ENCODE peak calls at places on chromosomes 6 and 20, in eight cellular contexts. S is body of pancreas, F is GM13977, Q is Calu3, N is IMR-90, W is GM20000, J is heart right ventricle, O is HFF-Myc. E is an unnamed sample.
A peak's percentile ranks its signal among the peaks of the same experiment; 100 is the strongest.

GRCh38 chr20:59976196-59976847 is 18.1 kb downstream of the CDH26 start:
- DNase-seq in S (no peak), F (no peak), Q (no peak), N (peak; percentile 49), W (no peak), J (no peak), O (no peak), E (no peak)

GRCh38 chr20:23341073-23341472 is 9.5 kb upstream of the NXT1 start:
- DNase-seq in S (no peak), F (no peak), Q (no peak), N (no peak), W (no peak), J (no peak), O (no peak), E (no peak)

GRCh38 chr6:88263591-88263990 is 97.4 kb upstream of the CNR1 start:
- DNase-seq in S (no peak), F (no peak), Q (no peak), N (no peak), W (no peak), J (no peak), O (no peak), E (no peak)

GRCh38 chr20:32628960-32629530 is 43.9 kb upstream of the NOL4L start:
- DNase-seq in S (no peak), F (no peak), Q (no peak), N (no peak), W (no peak), J (no peak), O (no peak), E (no peak)

GRCh38 chr6:54810182-54810581 is 36.4 kb upstream of the FAM83B start:
- DNase-seq in S (no peak), F (no peak), Q (no peak), N (peak; percentile 56), W (no peak), J (no peak), O (no peak), E (no peak)

GRCh38 chr20:41356951-41357350 is 9.7 kb downstream of the EMILIN3 start:
- DNase-seq in S (no peak), F (no peak), Q (no peak), N (no peak), W (no peak), J (no peak), O (no peak), E (no peak)

GRCh38 chr6:129906515-129907077 is 45.5 kb upstream of the TMEM244 start:
- DNase-seq in S (no peak), F (no peak), Q (no peak), N (no peak), W (no peak), J (no peak), O (no peak), E (no peak)

GRCh38 chr6:166744654-166745134 is 117.6 kb upstream of the RPS6KA2 start:
- DNase-seq in S (no peak), F (no peak), Q (no peak), N (no peak), W (no peak), J (no peak), O (no peak), E (no peak)

GRCh38 chr20:48295445-48295903 is 510.2 kb upstream of the SULF2 start:
- DNase-seq in S (peak; percentile 49), F (no peak), Q (peak; percentile 79), N (peak; percentile 94), W (no peak), J (peak; percentile 33), O (peak; percentile 96), E (no peak)

GRCh38 chr20:19210426-19211155 is 1.9 kb upstream of the SLC24A3 start:
- DNase-seq in S (peak; percentile 24), F (no peak), Q (no peak), N (no peak), W (no peak), J (no peak), O (no peak), E (no peak)

GRCh38 chr6:145734486-145735355 is 599 bp downstream of the EPM2A start:
- DNase-seq in S (peak; percentile 93), F (peak; percentile 83), Q (peak; percentile 84), N (peak; percentile 85), W (peak; percentile 88), J (peak; percentile 92), O (peak; percentile 65), E (peak; percentile 88)

GRCh38 chr6:88031550-88031949 is 16.1 kb upstream of the SPACA1 start:
- DNase-seq in S (no peak), F (no peak), Q (no peak), N (no peak), W (no peak), J (no peak), O (no peak), E (no peak)

GRCh38 chr6:152206072-152206818 is 398.8 kb downstream of the ESR1 start:
- DNase-seq in S (peak; percentile 32), F (no peak), Q (peak; percentile 19), N (peak; percentile 8), W (no peak), J (no peak), O (no peak), E (no peak)

GRCh38 chr6:81547149-81547548 is 205.3 kb downstream of the TENT5A start:
- DNase-seq in S (no peak), F (no peak), Q (no peak), N (no peak), W (no peak), J (no peak), O (no peak), E (no peak)

GRCh38 chr6:128538763-128539162 is 18.4 kb upstream of the PTPRK start:
- DNase-seq in S (no peak), F (no peak), Q (no peak), N (peak; percentile 75), W (no peak), J (no peak), O (no peak), E (no peak)

GRCh38 chr6:45415778-45416518 is 38.2 kb upstream of the SUPT3H start:
- DNase-seq in S (no peak), F (no peak), Q (no peak), N (no peak), W (no peak), J (no peak), O (no peak), E (no peak)

DNA sequence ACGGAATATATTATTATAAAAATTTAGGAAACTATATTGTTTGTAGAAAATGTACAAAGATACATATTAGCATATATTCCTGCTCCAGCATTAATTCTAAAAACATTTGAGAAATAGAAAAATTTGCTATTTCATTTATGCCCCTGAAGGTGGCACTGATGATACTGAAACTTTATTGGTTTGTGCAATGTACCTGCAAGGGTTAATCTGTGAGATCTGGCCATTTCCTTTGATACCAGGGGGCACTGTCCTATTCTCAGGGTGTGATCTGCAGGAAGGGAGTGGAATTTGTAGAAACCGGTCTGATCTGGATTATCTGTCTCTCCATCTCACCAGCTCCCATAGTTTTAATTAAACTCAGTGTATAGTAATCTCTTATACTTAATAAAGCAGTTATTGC is 625.1 kb upstream of the IMPG1 start:
- DNase-seq in S (no peak), F (no peak), Q (no peak), N (peak; percentile 18), W (no peak), J (no peak), O (no peak), E (no peak)
- TF ChIP-seq CTCF in S (no peak), F (no peak), Q (no peak), N (peak; percentile 39), W (no peak), J (no peak), O (no peak), E (no peak)

GRCh38 chr6:162733489-162733888 is 5.7 kb downstream of the PACRG start:
- DNase-seq in S (no peak), F (no peak), Q (no peak), N (no peak), W (no peak), J (no peak), O (no peak), E (no peak)

DNA sequence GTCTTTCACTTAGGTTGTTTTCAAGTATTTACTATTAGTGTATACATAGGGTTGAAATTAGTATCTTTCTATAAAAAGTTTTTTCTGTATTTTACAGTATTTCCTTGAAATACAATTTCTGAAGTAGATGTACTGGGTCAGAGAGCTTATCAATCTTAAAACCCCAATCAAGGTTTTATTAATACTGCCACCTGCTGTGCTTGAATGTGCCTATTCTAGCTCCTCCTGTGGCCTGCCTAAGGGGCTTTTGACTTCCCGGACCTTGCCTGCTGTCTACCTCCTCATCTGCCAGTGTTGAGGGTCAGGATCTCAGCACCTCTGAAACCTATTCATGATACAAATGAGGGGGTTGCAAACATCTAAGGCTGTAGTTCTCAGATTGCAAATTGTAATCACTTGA is 9.2 kb downstream of the PACRG start:
- DNase-seq in S (peak; percentile 9), F (no peak), Q (peak; percentile 16), N (no peak), W (no peak), J (no peak), O (no peak), E (no peak)
- TF ChIP-seq CTCF in S (peak; percentile 17), F (no peak), Q (no peak), N (no peak), W (no peak), J (peak; percentile 63), O (no peak), E (no peak)

GRCh38 chr6:26270903-26271639 is 93.9 kb upstream of the BTN3A2 start:
- DNase-seq in S (peak; percentile 58), F (peak; percentile 92), Q (peak; percentile 85), N (peak; percentile 90), W (peak; percentile 85), J (peak; percentile 82), O (peak; percentile 94), E (peak; percentile 95)
- TF ChIP-seq CTCF in S (no peak), F (no peak), Q (no peak), N (no peak), W (no peak), J (no peak), O (no peak), E (no peak)

GRCh38 chr6:95547043-95547442 is 30.3 kb upstream of the MANEA start:
- DNase-seq in S (no peak), F (no peak), Q (no peak), N (no peak), W (no peak), J (no peak), O (no peak), E (no peak)

GRCh38 chr6:95545226-95545625 is 32.1 kb upstream of the MANEA start:
- DNase-seq in S (peak; percentile 46), F (no peak), Q (no peak), N (no peak), W (no peak), J (peak; percentile 7), O (no peak), E (no peak)

GRCh38 chr6:95545691-95546090 is 31.6 kb upstream of the MANEA start:
- DNase-seq in S (no peak), F (no peak), Q (no peak), N (no peak), W (no peak), J (no peak), O (no peak), E (no peak)

GRCh38 chr6:95544517-95545225 is 32.7 kb upstream of the MANEA start:
- DNase-seq in S (no peak), F (no peak), Q (no peak), N (no peak), W (no peak), J (no peak), O (no peak), E (no peak)

DNA sequence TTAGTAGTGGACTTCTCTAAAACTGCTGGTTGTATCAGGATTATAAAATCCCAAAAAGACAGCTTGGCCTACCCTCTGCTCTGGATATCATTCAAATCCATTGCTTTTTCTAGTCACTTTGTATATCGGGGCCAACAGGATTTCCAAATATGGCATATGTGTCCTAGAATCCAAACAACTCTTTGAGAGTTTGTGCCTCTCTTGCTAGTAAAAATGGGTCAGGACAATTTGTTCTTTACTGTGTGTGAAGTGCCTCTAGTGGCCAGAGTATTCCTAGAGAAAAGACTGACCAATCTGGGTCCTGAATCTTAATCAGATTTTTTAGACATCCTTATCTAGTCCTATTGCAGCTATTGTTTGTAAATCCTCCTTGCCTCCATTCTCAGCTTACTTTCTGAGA is 33.5 kb upstream of the MANEA start:
- DNase-seq in S (no peak), F (no peak), Q (no peak), N (no peak), W (no peak), J (no peak), O (no peak), E (no peak)
- TF ChIP-seq CTCF in S (no peak), F (no peak), Q (no peak), N (no peak), W (no peak), J (no peak), O (no peak), E (peak; percentile 15)